ENCODE peak calls at places on chromosome 15, in eight cellular contexts. R is T-helper 1 cell, D is mesendoderm, T is GM03348, J is NCI-H1417, B is Karpas-422, F is caudate nucleus, Y is hepatocyte. S is an unnamed sample.
A peak's percentile ranks its signal among the peaks of the same experiment; 100 is the strongest.

GRCh38 chr15:63884953-63885352 is 51.2 kb upstream of the HERC1 start:
- DNase-seq in R (no peak), D (no peak), T (no peak), J (no peak), B (no peak), F (no peak), Y (no peak), S (no peak)

GRCh38 chr15:66995257-66995656 is 70.1 kb upstream of the SMAD3 start:
- DNase-seq in R (no peak), D (no peak), T (no peak), J (no peak), B (no peak), F (no peak), Y (no peak), S (no peak)

GRCh38 chr15:59096429-59096828 is 8.5 kb upstream of the CCNB2 start:
- DNase-seq in R (no peak), D (no peak), T (no peak), J (no peak), B (no peak), F (no peak), Y (no peak), S (no peak)

GRCh38 chr15:25437751-25438600 is 848 bp downstream of the UBE3A start:
- DNase-seq in R (peak; percentile 68), D (peak; percentile 82), T (peak; percentile 68), J (peak; percentile 86), B (peak; percentile 85), F (peak; percentile 30), Y (peak; percentile 88), S (peak; percentile 92)

GRCh38 chr15:89479173-89479572 is 17.2 kb downstream of the RHCG start:
- DNase-seq in R (no peak), D (no peak), T (no peak), J (no peak), B (no peak), F (no peak), Y (no peak), S (no peak)

GRCh38 chr15:100765458-100766224 is 114.0 kb upstream of the ALDH1A3 start:
- DNase-seq in R (no peak), D (no peak), T (peak; percentile 2), J (no peak), B (no peak), F (no peak), Y (no peak), S (peak; percentile 82)

GRCh38 chr15:71333839-71334238 is 218.6 kb downstream of the THSD4 start:
- DNase-seq in R (peak; percentile 39), D (no peak), T (peak; percentile 74), J (no peak), B (no peak), F (no peak), Y (no peak), S (no peak)

GRCh38 chr15:76904461-76905012 is 603 bp downstream of the SCAPER start:
- DNase-seq in R (peak; percentile 13), D (peak; percentile 73), T (peak; percentile 41), J (peak; percentile 83), B (peak; percentile 43), F (peak; percentile 28), Y (peak; percentile 71), S (no peak)

GRCh38 chr15:31274496-31275330 is 51.9 kb upstream of the KLF13 start:
- DNase-seq in R (no peak), D (no peak), T (peak; percentile 5), J (no peak), B (no peak), F (no peak), Y (peak; percentile 18), S (peak; percentile 24)

GRCh38 chr15:62950455-62950854 is 92.1 kb upstream of the TPM1 start:
- DNase-seq in R (no peak), D (no peak), T (no peak), J (no peak), B (no peak), F (no peak), Y (no peak), S (no peak)

GRCh38 chr15:43266834-43267233 is at the start of gene TGM5:
- DNase-seq in R (no peak), D (no peak), T (no peak), J (no peak), B (no peak), F (peak; percentile 48), Y (peak; percentile 14), S (peak; percentile 78)

GRCh38 chr15:38563723-38564519 is 693 bp downstream of the RASGRP1 start:
- DNase-seq in R (peak; percentile 89), D (peak; percentile 12), T (peak; percentile 85), J (peak; percentile 50), B (peak; percentile 93), F (peak; percentile 71), Y (peak; percentile 83), S (peak; percentile 93)

GRCh38 chr15:57198654-57199241 is 177.6 kb upstream of the CGNL1 start:
- DNase-seq in R (no peak), D (peak; percentile 69), T (no peak), J (peak; percentile 93), B (no peak), F (peak; percentile 19), Y (no peak), S (no peak)

GRCh38 chr15:89101302-89102191 is 13.3 kb downstream of the ABHD2 start:
- DNase-seq in R (no peak), D (no peak), T (peak; percentile 91), J (no peak), B (no peak), F (no peak), Y (peak; percentile 78), S (no peak)

GRCh38 chr15:51161491-51162260 is 67.0 kb upstream of the TNFAIP8L3 start:
- DNase-seq in R (no peak), D (no peak), T (peak; percentile 35), J (no peak), B (peak; percentile 37), F (no peak), Y (no peak), S (no peak)

GRCh38 chr15:67941643-67942315 is 101.9 kb upstream of the RNU6-1 start:
- DNase-seq in R (no peak), D (peak; percentile 88), T (no peak), J (no peak), B (no peak), F (no peak), Y (peak; percentile 74), S (no peak)

GRCh38 chr15:56076651-56077050 is 83.2 kb upstream of the NEDD4 start:
- DNase-seq in R (no peak), D (no peak), T (no peak), J (no peak), B (no peak), F (no peak), Y (no peak), S (no peak)

GRCh38 chr15:37101634-37102314 is 1.4 kb upstream of the MEIS2 start:
- DNase-seq in R (peak; percentile 1), D (peak; percentile 55), T (peak; percentile 87), J (peak; percentile 91), B (peak; percentile 89), F (peak; percentile 73), Y (peak; percentile 85), S (no peak)

GRCh38 chr15:50883903-50884302 is 24.6 kb upstream of the AP4E1 start:
- DNase-seq in R (peak; percentile 61), D (no peak), T (peak; percentile 40), J (no peak), B (no peak), F (no peak), Y (peak; percentile 27), S (no peak)

GRCh38 chr15:80747317-80748053 is 31.7 kb upstream of the CEMIP start:
- DNase-seq in R (no peak), D (peak; percentile 38), T (no peak), J (no peak), B (no peak), F (no peak), Y (no peak), S (no peak)

GRCh38 chr15:73517566-73517965 is 74.6 kb downstream of the REC114 start:
- DNase-seq in R (no peak), D (peak; percentile 30), T (no peak), J (no peak), B (no peak), F (no peak), Y (no peak), S (no peak)

GRCh38 chr15:96870510-96871039 is 540.1 kb downstream of the NR2F2 start:
- DNase-seq in R (no peak), D (no peak), T (no peak), J (peak; percentile 75), B (no peak), F (no peak), Y (no peak), S (no peak)

GRCh38 chr15:71127083-71127482 is 11.8 kb downstream of the THSD4 start:
- DNase-seq in R (no peak), D (no peak), T (no peak), J (no peak), B (no peak), F (no peak), Y (no peak), S (no peak)

GRCh38 chr15:74244818-74245341 is 8.8 kb downstream of the CCDC33 start:
- DNase-seq in R (no peak), D (no peak), T (no peak), J (no peak), B (no peak), F (no peak), Y (no peak), S (no peak)

GRCh38 chr15:60773893-60774292 is 295.0 kb upstream of the ICE2 start:
- DNase-seq in R (no peak), D (no peak), T (no peak), J (no peak), B (no peak), F (no peak), Y (no peak), S (no peak)

GRCh38 chr15:71800835-71801745 is 9.3 kb upstream of the NR2E3 start:
- DNase-seq in R (peak; percentile 16), D (peak; percentile 76), T (peak; percentile 81), J (peak; percentile 30), B (peak; percentile 79), F (peak; percentile 49), Y (peak; percentile 83), S (no peak)

GRCh38 chr15:29874977-29875376 is 52.7 kb upstream of the TJP1 start:
- DNase-seq in R (no peak), D (no peak), T (no peak), J (no peak), B (no peak), F (peak; percentile 75), Y (no peak), S (no peak)

GRCh38 chr15:50773389-50773788 is 7.9 kb upstream of the SPPL2A start:
- DNase-seq in R (no peak), D (no peak), T (no peak), J (no peak), B (no peak), F (no peak), Y (no peak), S (no peak)

GRCh38 chr15:34437687-34438086 is at the start of gene GOLGA8A:
- DNase-seq in R (peak; percentile 86), D (peak; percentile 72), T (peak; percentile 77), J (peak; percentile 92), B (no peak), F (peak; percentile 73), Y (peak; percentile 84), S (no peak)

GRCh38 chr15:70061696-70062270 is 35.9 kb downstream of the TLE3 start:
- DNase-seq in R (no peak), D (no peak), T (no peak), J (no peak), B (no peak), F (no peak), Y (no peak), S (peak; percentile 47)

GRCh38 chr15:94445529-94446160 is 214.3 kb downstream of the MCTP2 start:
- DNase-seq in R (no peak), D (no peak), T (no peak), J (no peak), B (no peak), F (no peak), Y (peak; percentile 7), S (no peak)